ENCODE peak calls at places on chromosomes 12 and 14, in seven cellular contexts. One of them, this sample, is unnamed.

GRCh38 chr12:3252416-3252815 is 175.2 kb downstream of the TSPAN9 start:
- DNase-seq in fibroblast of pulmonary artery: peak
- DNase-seq in heart right ventricle: peak
- DNase-seq in uterus: peak
- DNase-seq in BJ: no peak
- DNase-seq in left ventricle myocardium inferior: peak
- DNase-seq in mammary epithelial cell: no peak
- DNase-seq in this sample: peak

GRCh38 chr14:93304771-93305170 is 28.1 kb downstream of the BTBD7 start:
- DNase-seq in fibroblast of pulmonary artery: peak
- DNase-seq in heart right ventricle: no peak
- DNase-seq in uterus: no peak
- DNase-seq in BJ: peak
- DNase-seq in left ventricle myocardium inferior: no peak
- DNase-seq in mammary epithelial cell: peak
- DNase-seq in this sample: no peak

GRCh38 chr12:106149096-106149784 is 10.5 kb upstream of the NUAK1 start:
- DNase-seq in fibroblast of pulmonary artery: peak
- DNase-seq in heart right ventricle: no peak
- DNase-seq in uterus: no peak
- DNase-seq in BJ: no peak
- DNase-seq in left ventricle myocardium inferior: no peak
- DNase-seq in mammary epithelial cell: no peak
- DNase-seq in this sample: no peak

GRCh38 chr12:112199136-112199535 is 73.8 kb downstream of the TRAFD1 start:
- DNase-seq in fibroblast of pulmonary artery: no peak
- DNase-seq in heart right ventricle: no peak
- DNase-seq in uterus: no peak
- DNase-seq in BJ: no peak
- DNase-seq in left ventricle myocardium inferior: no peak
- DNase-seq in mammary epithelial cell: no peak
- DNase-seq in this sample: no peak

GRCh38 chr14:75989134-75989533 is 3.6 kb downstream of the IFT43 start:
- DNase-seq in fibroblast of pulmonary artery: peak
- DNase-seq in heart right ventricle: peak
- DNase-seq in uterus: peak
- DNase-seq in BJ: peak
- DNase-seq in left ventricle myocardium inferior: no peak
- DNase-seq in mammary epithelial cell: no peak
- DNase-seq in this sample: peak

GRCh38 chr14:64715628-64716412 is 11.6 kb downstream of the PLEKHG3 start:
- DNase-seq in fibroblast of pulmonary artery: no peak
- DNase-seq in heart right ventricle: no peak
- DNase-seq in uterus: no peak
- DNase-seq in BJ: no peak
- DNase-seq in left ventricle myocardium inferior: no peak
- DNase-seq in mammary epithelial cell: peak
- DNase-seq in this sample: no peak

GRCh38 chr12:6872073-6873048 is 742 bp downstream of the SPSB2 start:
- DNase-seq in fibroblast of pulmonary artery: peak
- DNase-seq in heart right ventricle: peak
- DNase-seq in uterus: peak
- DNase-seq in BJ: no peak
- DNase-seq in left ventricle myocardium inferior: peak
- DNase-seq in mammary epithelial cell: peak
- DNase-seq in this sample: peak

GRCh38 chr14:22296722-22297121 is 292.3 kb downstream of the DAD1 start:
- DNase-seq in fibroblast of pulmonary artery: peak
- DNase-seq in heart right ventricle: no peak
- DNase-seq in uterus: no peak
- DNase-seq in BJ: peak
- DNase-seq in left ventricle myocardium inferior: no peak
- DNase-seq in mammary epithelial cell: peak
- DNase-seq in this sample: no peak

GRCh38 chr14:56494167-56494566 is 85.4 kb upstream of the TMEM260 start:
- DNase-seq in fibroblast of pulmonary artery: no peak
- DNase-seq in heart right ventricle: peak
- DNase-seq in uterus: no peak
- DNase-seq in BJ: no peak
- DNase-seq in left ventricle myocardium inferior: no peak
- DNase-seq in mammary epithelial cell: no peak
- DNase-seq in this sample: no peak

GRCh38 chr14:103688906-103689902 is 26.0 kb downstream of the XRCC3 start:
- DNase-seq in fibroblast of pulmonary artery: peak
- DNase-seq in heart right ventricle: no peak
- DNase-seq in uterus: no peak
- DNase-seq in BJ: no peak
- DNase-seq in left ventricle myocardium inferior: peak
- DNase-seq in mammary epithelial cell: no peak
- DNase-seq in this sample: no peak

GRCh38 chr14:88521818-88522217 is 33.0 kb downstream of the PTPN21 start:
- DNase-seq in fibroblast of pulmonary artery: peak
- DNase-seq in heart right ventricle: no peak
- DNase-seq in uterus: no peak
- DNase-seq in BJ: no peak
- DNase-seq in left ventricle myocardium inferior: no peak
- DNase-seq in mammary epithelial cell: no peak
- DNase-seq in this sample: no peak

GRCh38 chr14:58629273-58629672 is 8.5 kb upstream of the DACT1 start:
- DNase-seq in fibroblast of pulmonary artery: no peak
- DNase-seq in heart right ventricle: no peak
- DNase-seq in uterus: no peak
- DNase-seq in BJ: no peak
- DNase-seq in left ventricle myocardium inferior: no peak
- DNase-seq in mammary epithelial cell: no peak
- DNase-seq in this sample: no peak

GRCh38 chr14:58635041-58635440 is 2.7 kb upstream of the DACT1 start:
- DNase-seq in fibroblast of pulmonary artery: no peak
- DNase-seq in heart right ventricle: no peak
- DNase-seq in uterus: no peak
- DNase-seq in BJ: no peak
- DNase-seq in left ventricle myocardium inferior: no peak
- DNase-seq in mammary epithelial cell: no peak
- DNase-seq in this sample: no peak

GRCh38 chr14:58633831-58634230 is 3.9 kb upstream of the DACT1 start:
- DNase-seq in fibroblast of pulmonary artery: peak
- DNase-seq in heart right ventricle: no peak
- DNase-seq in uterus: no peak
- DNase-seq in BJ: no peak
- DNase-seq in left ventricle myocardium inferior: no peak
- DNase-seq in mammary epithelial cell: no peak
- DNase-seq in this sample: no peak

GRCh38 chr14:58628381-58628780 is 9.4 kb upstream of the DACT1 start:
- DNase-seq in fibroblast of pulmonary artery: no peak
- DNase-seq in heart right ventricle: no peak
- DNase-seq in uterus: no peak
- DNase-seq in BJ: no peak
- DNase-seq in left ventricle myocardium inferior: no peak
- DNase-seq in mammary epithelial cell: no peak
- DNase-seq in this sample: no peak

DNA sequence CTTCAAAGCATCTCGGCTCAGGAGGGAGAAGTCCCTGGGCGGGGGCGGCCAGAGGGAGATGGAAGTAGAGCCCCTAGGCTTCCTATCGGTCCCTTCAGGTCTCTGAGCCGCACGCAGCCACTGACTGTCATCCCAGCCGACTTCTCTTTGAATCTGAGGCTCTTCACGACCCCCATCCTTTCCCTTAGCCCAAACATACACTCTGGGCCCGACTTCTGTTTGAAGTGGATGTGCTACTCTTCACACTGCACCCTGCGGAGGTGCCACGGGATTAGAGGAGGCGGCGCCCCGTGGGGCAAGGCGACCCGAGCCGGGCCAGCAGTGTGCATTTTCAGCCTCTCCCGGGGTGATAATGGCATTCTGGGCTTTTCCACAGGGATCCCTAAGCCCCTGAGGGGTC is 6.0 kb upstream of the DACT1 start:
- DNase-seq in fibroblast of pulmonary artery: no peak
- DNase-seq in heart right ventricle: no peak
- DNase-seq in uterus: no peak
- DNase-seq in BJ: no peak
- DNase-seq in left ventricle myocardium inferior: no peak
- DNase-seq in mammary epithelial cell: no peak
- DNase-seq in this sample: no peak
- H3K4me3 ChIP-seq in fibroblast of pulmonary artery: no peak
- H3K4me3 ChIP-seq in heart right ventricle: no peak
- H3K4me3 ChIP-seq in uterus: no peak
- H3K4me3 ChIP-seq in BJ: no peak
- H3K4me3 ChIP-seq in left ventricle myocardium inferior: no peak
- H3K4me3 ChIP-seq in mammary epithelial cell: no peak
- H3K4me3 ChIP-seq in this sample: no peak

DNA sequence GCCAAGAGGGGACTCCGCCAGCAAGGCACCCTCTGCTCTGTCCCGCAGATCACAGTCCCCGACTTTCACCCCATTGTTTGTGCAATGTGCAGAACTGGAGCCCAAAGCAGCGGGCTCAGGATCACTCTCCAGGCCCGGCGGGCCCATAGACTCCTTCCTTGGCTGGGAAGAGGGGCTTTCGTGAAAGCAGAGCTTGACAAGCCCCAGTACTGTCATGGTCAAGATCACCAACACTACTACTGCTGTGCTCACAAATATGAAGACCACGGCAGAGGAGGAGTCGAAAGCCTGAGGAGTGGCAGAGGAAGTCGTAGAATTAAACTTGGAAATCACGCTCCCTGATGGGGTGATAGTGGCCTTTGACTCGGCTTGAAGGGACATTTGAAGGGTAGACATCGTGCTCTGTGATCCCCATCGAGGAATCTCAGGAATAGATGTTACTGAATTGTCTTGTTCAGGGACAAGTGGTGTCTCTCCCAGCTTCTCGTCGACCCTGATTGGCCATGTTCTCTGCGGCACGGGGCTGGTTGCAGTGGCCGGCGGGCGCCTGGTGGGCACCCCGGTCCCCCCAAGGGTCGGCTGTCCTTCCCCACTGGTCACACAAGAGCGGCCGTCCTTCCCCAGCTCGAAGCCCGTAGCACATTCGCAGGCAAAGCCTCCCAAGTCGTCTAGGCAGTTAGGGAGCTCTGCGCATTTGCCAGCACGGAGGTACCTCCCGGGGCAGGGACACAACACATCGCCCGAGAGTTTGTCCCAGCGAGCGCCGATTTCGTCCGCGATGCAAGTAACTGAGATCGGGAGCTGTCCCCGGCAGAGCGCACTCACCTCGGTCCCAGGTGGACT is 1.1 kb downstream of the CLEC14A start:
- DNase-seq in fibroblast of pulmonary artery: peak
- DNase-seq in heart right ventricle: peak
- DNase-seq in uterus: no peak
- DNase-seq in BJ: no peak
- DNase-seq in left ventricle myocardium inferior: peak
- DNase-seq in mammary epithelial cell: no peak
- DNase-seq in this sample: no peak
- H3K4me3 ChIP-seq in fibroblast of pulmonary artery: peak
- H3K4me3 ChIP-seq in heart right ventricle: peak
- H3K4me3 ChIP-seq in uterus: peak
- H3K4me3 ChIP-seq in BJ: peak
- H3K4me3 ChIP-seq in left ventricle myocardium inferior: peak
- H3K4me3 ChIP-seq in mammary epithelial cell: no peak
- H3K4me3 ChIP-seq in this sample: peak

GRCh38 chr12:59934486-59934885 is 338.7 kb downstream of the SLC16A7 start:
- DNase-seq in fibroblast of pulmonary artery: no peak
- DNase-seq in heart right ventricle: no peak
- DNase-seq in uterus: no peak
- DNase-seq in BJ: no peak
- DNase-seq in left ventricle myocardium inferior: no peak
- DNase-seq in mammary epithelial cell: no peak
- DNase-seq in this sample: no peak

GRCh38 chr12:59936546-59936945 is 340.7 kb downstream of the SLC16A7 start:
- DNase-seq in fibroblast of pulmonary artery: no peak
- DNase-seq in heart right ventricle: no peak
- DNase-seq in uterus: no peak
- DNase-seq in BJ: no peak
- DNase-seq in left ventricle myocardium inferior: no peak
- DNase-seq in mammary epithelial cell: no peak
- DNase-seq in this sample: no peak

GRCh38 chr12:59937148-59937547 is 341.3 kb downstream of the SLC16A7 start:
- DNase-seq in fibroblast of pulmonary artery: no peak
- DNase-seq in heart right ventricle: no peak
- DNase-seq in uterus: no peak
- DNase-seq in BJ: no peak
- DNase-seq in left ventricle myocardium inferior: no peak
- DNase-seq in mammary epithelial cell: no peak
- DNase-seq in this sample: no peak

GRCh38 chr12:59940676-59941342 is 345.0 kb downstream of the SLC16A7 start:
- DNase-seq in fibroblast of pulmonary artery: no peak
- DNase-seq in heart right ventricle: no peak
- DNase-seq in uterus: no peak
- DNase-seq in BJ: no peak
- DNase-seq in left ventricle myocardium inferior: no peak
- DNase-seq in mammary epithelial cell: no peak
- DNase-seq in this sample: no peak

GRCh38 chr12:59938190-59938962 is 342.5 kb downstream of the SLC16A7 start:
- DNase-seq in fibroblast of pulmonary artery: no peak
- DNase-seq in heart right ventricle: no peak
- DNase-seq in uterus: no peak
- DNase-seq in BJ: no peak
- DNase-seq in left ventricle myocardium inferior: no peak
- DNase-seq in mammary epithelial cell: no peak
- DNase-seq in this sample: no peak
- H3K4me3 ChIP-seq in fibroblast of pulmonary artery: no peak
- H3K4me3 ChIP-seq in heart right ventricle: no peak
- H3K4me3 ChIP-seq in uterus: no peak
- H3K4me3 ChIP-seq in BJ: no peak
- H3K4me3 ChIP-seq in left ventricle myocardium inferior: no peak
- H3K4me3 ChIP-seq in mammary epithelial cell: no peak
- H3K4me3 ChIP-seq in this sample: no peak

GRCh38 chr12:104501115-104501514 is 44.4 kb downstream of the CHST11 start:
- DNase-seq in fibroblast of pulmonary artery: no peak
- DNase-seq in heart right ventricle: no peak
- DNase-seq in uterus: no peak
- DNase-seq in BJ: no peak
- DNase-seq in left ventricle myocardium inferior: no peak
- DNase-seq in mammary epithelial cell: no peak
- DNase-seq in this sample: no peak

GRCh38 chr12:104499668-104500328 is 43.0 kb downstream of the CHST11 start:
- DNase-seq in fibroblast of pulmonary artery: no peak
- DNase-seq in heart right ventricle: no peak
- DNase-seq in uterus: peak
- DNase-seq in BJ: no peak
- DNase-seq in left ventricle myocardium inferior: no peak
- DNase-seq in mammary epithelial cell: no peak
- DNase-seq in this sample: no peak

GRCh38 chr12:104503191-104503590 is 46.4 kb downstream of the CHST11 start:
- DNase-seq in fibroblast of pulmonary artery: no peak
- DNase-seq in heart right ventricle: no peak
- DNase-seq in uterus: no peak
- DNase-seq in BJ: no peak
- DNase-seq in left ventricle myocardium inferior: no peak
- DNase-seq in mammary epithelial cell: no peak
- DNase-seq in this sample: no peak

GRCh38 chr12:104502662-104503061 is 45.9 kb downstream of the CHST11 start:
- DNase-seq in fibroblast of pulmonary artery: no peak
- DNase-seq in heart right ventricle: no peak
- DNase-seq in uterus: no peak
- DNase-seq in BJ: no peak
- DNase-seq in left ventricle myocardium inferior: no peak
- DNase-seq in mammary epithelial cell: no peak
- DNase-seq in this sample: no peak

DNA sequence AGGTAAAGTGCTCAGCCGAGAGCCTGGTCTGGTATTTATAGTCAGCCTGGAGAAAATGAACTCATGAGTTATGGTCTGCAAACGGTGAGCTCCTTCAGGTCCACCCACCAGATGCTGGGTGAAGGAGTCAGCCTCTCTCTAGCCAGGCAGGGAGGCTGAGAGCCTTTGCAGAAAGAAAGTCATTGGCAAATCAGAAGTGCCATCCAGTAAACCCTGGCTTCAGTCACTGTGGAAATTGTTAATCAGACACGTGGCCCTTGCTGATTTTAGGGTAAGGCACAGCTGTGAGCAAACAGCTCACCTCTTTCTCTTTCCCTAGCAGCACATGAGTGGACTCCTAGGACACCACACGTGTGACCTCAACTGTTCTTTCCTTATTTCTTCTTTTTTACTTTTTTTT is 44.9 kb downstream of the CHST11 start:
- DNase-seq in fibroblast of pulmonary artery: no peak
- DNase-seq in heart right ventricle: no peak
- DNase-seq in uterus: no peak
- DNase-seq in BJ: no peak
- DNase-seq in left ventricle myocardium inferior: no peak
- DNase-seq in mammary epithelial cell: no peak
- DNase-seq in this sample: no peak
- H3K4me3 ChIP-seq in fibroblast of pulmonary artery: no peak
- H3K4me3 ChIP-seq in heart right ventricle: no peak
- H3K4me3 ChIP-seq in uterus: no peak
- H3K4me3 ChIP-seq in BJ: no peak
- H3K4me3 ChIP-seq in left ventricle myocardium inferior: no peak
- H3K4me3 ChIP-seq in mammary epithelial cell: no peak
- H3K4me3 ChIP-seq in this sample: no peak

This sample was measured in skeletal muscle cell.